ENCODE peak calls at places on chromosomes 6 and 20, in five cellular contexts. One of them, this sample, is unnamed.

GRCh38 chr6:70110128-70111022 is 192.5 kb downstream of the COL9A1 start:
- DNase-seq in uterus: no peak
- DNase-seq in cardiac muscle cell: no peak
- DNase-seq in A673: no peak
- DNase-seq in fibroblast of lung: peak; percentile 15
- DNase-seq in this sample: no peak

GRCh38 chr6:16035488-16036080 is 93.3 kb upstream of the MYLIP start:
- DNase-seq in fibroblast of lung: no peak
- DNase-seq in uterus: no peak
- DNase-seq in cardiac muscle cell: no peak
- DNase-seq in A673: no peak
- DNase-seq in this sample: no peak

GRCh38 chr6:111745186-111745585 is 128.1 kb downstream of the FYN start:
- DNase-seq in A673: no peak
- DNase-seq in fibroblast of lung: peak; percentile 37
- DNase-seq in cardiac muscle cell: no peak
- DNase-seq in uterus: no peak
- DNase-seq in this sample: no peak

GRCh38 chr6:139522471-139523220 is 148.2 kb upstream of the CITED2 start:
- DNase-seq in cardiac muscle cell: no peak
- DNase-seq in fibroblast of lung: no peak
- DNase-seq in uterus: no peak
- DNase-seq in A673: peak; percentile 52
- DNase-seq in this sample: no peak

GRCh38 chr6:111982681-111983080 is 71.2 kb upstream of the CCN6 start:
- DNase-seq in uterus: no peak
- DNase-seq in A673: no peak
- DNase-seq in cardiac muscle cell: no peak
- DNase-seq in fibroblast of lung: no peak
- DNase-seq in this sample: no peak

GRCh38 chr6:3188262-3188661 is 30.9 kb upstream of the TUBB2A start:
- DNase-seq in cardiac muscle cell: no peak
- DNase-seq in fibroblast of lung: no peak
- DNase-seq in uterus: no peak
- DNase-seq in A673: no peak
- DNase-seq in this sample: no peak

GRCh38 chr20:41004561-41005360 is 23.9 kb upstream of the TOP1 start:
- DNase-seq in fibroblast of lung: peak; percentile 43
- DNase-seq in uterus: no peak
- DNase-seq in A673: peak; percentile 48
- DNase-seq in cardiac muscle cell: no peak
- DNase-seq in this sample: no peak

GRCh38 chr6:45255434-45255833 is 72.7 kb upstream of the RUNX2 start:
- DNase-seq in fibroblast of lung: no peak
- DNase-seq in A673: no peak
- DNase-seq in cardiac muscle cell: no peak
- DNase-seq in uterus: no peak
- DNase-seq in this sample: no peak

GRCh38 chr6:73565767-73566485 is 45.1 kb upstream of the EEF1A1 start:
- DNase-seq in fibroblast of lung: peak; percentile 72
- DNase-seq in A673: peak; percentile 33
- DNase-seq in uterus: no peak
- DNase-seq in cardiac muscle cell: peak; percentile 61
- DNase-seq in this sample: no peak

GRCh38 chr6:157036245-157036681 is 259.1 kb downstream of the ARID1B start:
- DNase-seq in fibroblast of lung: peak; percentile 52
- DNase-seq in uterus: no peak
- DNase-seq in cardiac muscle cell: no peak
- DNase-seq in A673: no peak
- DNase-seq in this sample: no peak

GRCh38 chr6:30828027-30828962 is 56.0 kb upstream of the DDR1 start:
- DNase-seq in A673: peak; percentile 90
- DNase-seq in cardiac muscle cell: peak; percentile 87
- DNase-seq in fibroblast of lung: peak; percentile 84
- DNase-seq in uterus: peak; percentile 91
- DNase-seq in this sample: peak; percentile 91

GRCh38 chr20:16419138-16419715 is 154.0 kb downstream of the KIF16B start:
- DNase-seq in cardiac muscle cell: no peak
- DNase-seq in uterus: no peak
- DNase-seq in fibroblast of lung: peak; percentile 9
- DNase-seq in A673: no peak
- DNase-seq in this sample: no peak

GRCh38 chr6:5359413-5359812 is 98.1 kb downstream of the FARS2 start:
- DNase-seq in cardiac muscle cell: no peak
- DNase-seq in A673: peak; percentile 9
- DNase-seq in fibroblast of lung: no peak
- DNase-seq in uterus: no peak
- DNase-seq in this sample: no peak

GRCh38 chr6:73452107-73452461 is at the start of gene CGAS:
- DNase-seq in uterus: peak; percentile 57
- DNase-seq in fibroblast of lung: peak; percentile 50
- DNase-seq in A673: peak; percentile 44
- DNase-seq in cardiac muscle cell: peak; percentile 6
- DNase-seq in this sample: peak; percentile 51

GRCh38 chr6:16033214-16033613 is 95.7 kb upstream of the MYLIP start:
- DNase-seq in fibroblast of lung: no peak
- DNase-seq in uterus: no peak
- DNase-seq in cardiac muscle cell: no peak
- DNase-seq in A673: no peak
- DNase-seq in this sample: no peak

GRCh38 chr6:15090145-15090579 is 155.7 kb upstream of the JARID2 start:
- DNase-seq in A673: no peak
- DNase-seq in uterus: peak; percentile 14
- DNase-seq in cardiac muscle cell: peak; percentile 57
- DNase-seq in fibroblast of lung: no peak
- DNase-seq in this sample: no peak

GRCh38 chr6:119138906-119139541 is 60.6 kb upstream of the FAM184A start:
- DNase-seq in fibroblast of lung: no peak
- DNase-seq in cardiac muscle cell: peak; percentile 65
- DNase-seq in A673: no peak
- DNase-seq in uterus: no peak
- DNase-seq in this sample: no peak

GRCh38 chr20:32509639-32510066 is 75.5 kb downstream of the NOL4L start:
- DNase-seq in cardiac muscle cell: no peak
- DNase-seq in A673: no peak
- DNase-seq in uterus: no peak
- DNase-seq in fibroblast of lung: no peak
- DNase-seq in this sample: no peak

DNA sequence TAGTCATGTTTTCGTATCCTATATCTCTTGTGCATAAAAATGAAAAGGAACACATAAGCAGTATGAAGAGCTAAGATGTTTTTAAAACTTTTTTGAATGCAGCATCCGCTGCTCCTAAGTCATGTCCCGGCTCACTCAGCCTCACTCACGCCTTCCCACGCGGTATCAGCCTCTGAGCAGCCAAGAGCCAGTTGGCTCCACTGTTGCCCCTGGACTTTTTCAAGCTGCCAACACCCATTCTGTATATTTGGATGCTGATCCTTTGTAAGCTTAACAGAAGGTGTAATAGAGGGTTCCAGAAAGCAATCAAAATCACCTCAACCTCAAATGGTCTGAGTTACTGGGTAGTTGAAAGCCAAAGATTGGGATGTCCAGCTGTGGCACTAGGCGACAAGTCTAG is 139.3 kb downstream of the TTLL2 start:
- DNase-seq in A673: no peak
- DNase-seq in cardiac muscle cell: peak; percentile 30
- DNase-seq in uterus: no peak
- DNase-seq in fibroblast of lung: no peak
- DNase-seq in this sample: no peak
- H3K4me3 ChIP-seq in A673: no peak overlapping the region
- H3K4me3 ChIP-seq in cardiac muscle cell: no peak overlapping the region
- H3K4me3 ChIP-seq in uterus: no peak overlapping the region
- H3K4me3 ChIP-seq in fibroblast of lung: no peak overlapping the region
- H3K4me3 ChIP-seq in this sample: no peak overlapping the region

GRCh38 chr6:65055545-65055944 is 651.5 kb downstream of the EYS start:
- DNase-seq in A673: no peak
- DNase-seq in cardiac muscle cell: no peak
- DNase-seq in uterus: no peak
- DNase-seq in fibroblast of lung: no peak
- DNase-seq in this sample: no peak
- H3K4me1 ChIP-seq in A673: no peaks in the 10 kb centered on the region
- H3K4me1 ChIP-seq in cardiac muscle cell: no peaks in the 10 kb centered on the region
- H3K4me1 ChIP-seq in uterus: no peaks in the 10 kb centered on the region
- H3K4me1 ChIP-seq in fibroblast of lung: no peaks in the 10 kb centered on the region
- H3K4me1 ChIP-seq in this sample: no peaks in the 10 kb centered on the region

DNA sequence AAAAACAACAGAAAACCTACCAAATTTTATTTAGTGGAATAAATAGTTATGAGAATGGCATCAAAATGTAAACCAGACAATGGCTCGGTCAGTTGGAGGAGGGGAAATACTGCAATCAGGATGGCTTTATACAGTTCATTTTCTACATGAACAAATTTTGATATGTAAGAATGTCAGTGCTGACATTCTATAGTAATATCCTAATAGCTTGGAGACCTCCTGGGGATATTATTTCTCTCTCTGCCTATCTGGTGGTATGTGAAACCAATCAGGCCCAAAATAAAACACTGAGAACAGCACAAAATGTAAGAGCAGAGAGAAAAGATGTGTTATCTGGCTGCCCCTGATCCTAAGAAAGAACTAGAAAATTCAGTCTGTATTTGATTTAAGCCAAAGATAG is 327.7 kb downstream of the UBE3D start:
- DNase-seq in A673: no peak
- DNase-seq in uterus: no peak
- DNase-seq in cardiac muscle cell: no peak
- DNase-seq in fibroblast of lung: no peak
- DNase-seq in this sample: no peak
- TF ChIP-seq CTCF in A673: no peak
- TF ChIP-seq CTCF in uterus: no peak
- TF ChIP-seq CTCF in cardiac muscle cell: no peak
- TF ChIP-seq CTCF in fibroblast of lung: no peak
- TF ChIP-seq CTCF in this sample: no peak

GRCh38 chr6:44044154-44044539 is 83.1 kb downstream of the MRPL14 start:
- DNase-seq in fibroblast of lung: no peak
- DNase-seq in uterus: no peak
- DNase-seq in A673: no peak
- DNase-seq in cardiac muscle cell: no peak
- DNase-seq in this sample: no peak
- H3K4me3 ChIP-seq in fibroblast of lung: no peak overlapping the region
- H3K4me3 ChIP-seq in uterus: no peak overlapping the region
- H3K4me3 ChIP-seq in A673: no peak overlapping the region
- H3K4me3 ChIP-seq in cardiac muscle cell: no peak overlapping the region
- H3K4me3 ChIP-seq in this sample: no peak overlapping the region

GRCh38 chr6:167848783-167849182 is 22.1 kb downstream of the AFDN start:
- DNase-seq in cardiac muscle cell: no peak
- DNase-seq in A673: no peak
- DNase-seq in fibroblast of lung: no peak
- DNase-seq in uterus: no peak
- DNase-seq in this sample: no peak
- H3K4me1 ChIP-seq in cardiac muscle cell: peaks cover 57% of the 10 kb centered on the region
- H3K4me1 ChIP-seq in A673: peaks cover 57% of the 10 kb centered on the region
- H3K4me1 ChIP-seq in fibroblast of lung: peaks cover 3% of the 10 kb centered on the region
- H3K4me1 ChIP-seq in uterus: no peaks in the 10 kb centered on the region
- H3K4me1 ChIP-seq in this sample: no peaks in the 10 kb centered on the region

GRCh38 chr6:137777299-137778075 is 89.6 kb upstream of the TNFAIP3 start:
- DNase-seq in cardiac muscle cell: no peak
- DNase-seq in fibroblast of lung: no peak
- DNase-seq in A673: no peak
- DNase-seq in uterus: no peak
- DNase-seq in this sample: no peak

GRCh38 chr6:137775720-137776119 is 91.3 kb upstream of the TNFAIP3 start:
- DNase-seq in uterus: peak; percentile 21
- DNase-seq in fibroblast of lung: peak; percentile 14
- DNase-seq in A673: no peak
- DNase-seq in cardiac muscle cell: no peak
- DNase-seq in this sample: no peak

GRCh38 chr6:137775192-137775591 is 91.9 kb upstream of the TNFAIP3 start:
- DNase-seq in fibroblast of lung: no peak
- DNase-seq in cardiac muscle cell: no peak
- DNase-seq in uterus: no peak
- DNase-seq in A673: no peak
- DNase-seq in this sample: no peak

GRCh38 chr6:137776256-137776655 is 90.8 kb upstream of the TNFAIP3 start:
- DNase-seq in uterus: no peak
- DNase-seq in fibroblast of lung: no peak
- DNase-seq in cardiac muscle cell: no peak
- DNase-seq in A673: no peak
- DNase-seq in this sample: no peak

DNA sequence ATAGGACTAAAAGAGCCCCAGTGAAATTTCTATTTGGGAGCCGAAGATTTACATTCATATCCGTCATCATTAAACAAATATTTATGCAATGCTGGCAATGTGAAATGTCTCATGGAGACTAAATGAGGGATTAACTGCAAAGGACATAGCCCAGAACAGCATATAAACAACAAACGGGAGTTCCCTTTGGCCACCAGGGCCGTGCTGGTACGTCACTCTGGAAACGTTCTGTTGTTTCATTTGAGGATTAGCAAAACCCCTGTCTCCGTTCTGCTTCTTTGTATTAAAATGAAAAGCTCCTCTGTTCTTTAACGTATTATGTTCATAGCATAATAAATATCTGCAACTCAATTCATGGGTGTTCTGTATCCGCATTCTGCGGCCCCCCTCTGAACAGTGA is 90.3 kb upstream of the TNFAIP3 start:
- DNase-seq in uterus: no peak
- DNase-seq in fibroblast of lung: no peak
- DNase-seq in cardiac muscle cell: no peak
- DNase-seq in A673: no peak
- DNase-seq in this sample: no peak
- TF ChIP-seq CTCF in uterus: no peak
- TF ChIP-seq CTCF in fibroblast of lung: peak; percentile 20
- TF ChIP-seq CTCF in cardiac muscle cell: no peak
- TF ChIP-seq CTCF in A673: no peak
- TF ChIP-seq CTCF in this sample: no peak

DNA sequence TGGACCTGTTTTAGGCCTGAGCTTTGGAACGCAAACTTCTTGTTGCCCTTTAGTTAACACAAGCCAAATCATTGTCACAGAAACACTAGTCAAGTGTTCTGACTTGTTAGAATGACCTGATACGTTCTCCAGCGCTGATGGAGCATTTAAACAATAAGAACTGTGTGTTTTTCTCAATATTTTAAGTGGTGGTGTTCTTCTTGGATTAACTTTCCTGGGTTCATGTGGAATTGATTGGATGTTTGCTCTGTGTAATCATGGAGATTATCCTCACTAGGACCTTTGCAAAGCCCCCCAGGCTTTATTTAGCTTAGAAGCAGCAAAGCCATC is 1.6 kb downstream of the LRRC1 start:
- DNase-seq in cardiac muscle cell: no peak
- DNase-seq in fibroblast of lung: no peak
- DNase-seq in uterus: no peak
- DNase-seq in A673: no peak
- DNase-seq in this sample: no peak
- H3K4me3 ChIP-seq in cardiac muscle cell: peak overlapping the region; percentile 75
- H3K4me3 ChIP-seq in fibroblast of lung: peak overlapping the region; percentile 83
- H3K4me3 ChIP-seq in uterus: peak overlapping the region; percentile 66
- H3K4me3 ChIP-seq in A673: peak overlapping the region; percentile 74
- H3K4me3 ChIP-seq in this sample: peak overlapping the region; percentile 87

GRCh38 chr6:6491761-6492160 is 96.8 kb upstream of the LY86 start:
- DNase-seq in uterus: no peak
- DNase-seq in cardiac muscle cell: no peak
- DNase-seq in fibroblast of lung: no peak
- DNase-seq in A673: no peak
- DNase-seq in this sample: no peak
- H3K4me1 ChIP-seq in uterus: no peaks in the 10 kb centered on the region
- H3K4me1 ChIP-seq in cardiac muscle cell: peaks cover 9% of the 10 kb centered on the region
- H3K4me1 ChIP-seq in fibroblast of lung: no peaks in the 10 kb centered on the region
- H3K4me1 ChIP-seq in A673: no peaks in the 10 kb centered on the region
- H3K4me1 ChIP-seq in this sample: no peaks in the 10 kb centered on the region